ENCODE peak calls at places on chromosomes 12 and 14, in four cellular contexts. One of them, this sample, is unnamed.

GRCh38 chr12:128531153-128531552 is 264.2 kb downstream of the TMEM132C start:
- DNase-seq in iPS-NIHi11: no peak
- DNase-seq in activated T-cell treated with anti-CD3 and anti-CD28 coated beads for 1 hour: no peak
- DNase-seq in posterior vena cava: no peak
- DNase-seq in this sample: peak

GRCh38 chr12:66188584-66189475 is at the start of gene IRAK3:
- DNase-seq in iPS-NIHi11: peak
- DNase-seq in posterior vena cava: peak
- DNase-seq in activated T-cell treated with anti-CD3 and anti-CD28 coated beads for 1 hour: peak
- DNase-seq in this sample: peak

GRCh38 chr14:30874120-30874998 is at the start of gene COCH:
- DNase-seq in iPS-NIHi11: peak
- DNase-seq in posterior vena cava: no peak
- DNase-seq in activated T-cell treated with anti-CD3 and anti-CD28 coated beads for 1 hour: no peak
- DNase-seq in this sample: peak

GRCh38 chr14:100416081-100416480 is 92.9 kb downstream of the SLC25A47 start:
- DNase-seq in iPS-NIHi11: no peak
- DNase-seq in posterior vena cava: no peak
- DNase-seq in activated T-cell treated with anti-CD3 and anti-CD28 coated beads for 1 hour: no peak
- DNase-seq in this sample: no peak

GRCh38 chr12:71438670-71439361 is 782 bp upstream of the LGR5 start:
- DNase-seq in activated T-cell treated with anti-CD3 and anti-CD28 coated beads for 1 hour: no peak
- DNase-seq in iPS-NIHi11: peak
- DNase-seq in posterior vena cava: no peak
- DNase-seq in this sample: peak

GRCh38 chr14:97602438-97603117 is 805.4 kb downstream of the VRK1 start:
- DNase-seq in activated T-cell treated with anti-CD3 and anti-CD28 coated beads for 1 hour: peak
- DNase-seq in iPS-NIHi11: no peak
- DNase-seq in posterior vena cava: no peak
- DNase-seq in this sample: no peak

GRCh38 chr14:49464885-49465284 is 121.3 kb downstream of the RPS29 start:
- DNase-seq in iPS-NIHi11: peak
- DNase-seq in posterior vena cava: no peak
- DNase-seq in activated T-cell treated with anti-CD3 and anti-CD28 coated beads for 1 hour: no peak
- DNase-seq in this sample: peak

GRCh38 chr12:96098631-96099030 is 63.2 kb upstream of the LTA4H start:
- DNase-seq in iPS-NIHi11: no peak
- DNase-seq in posterior vena cava: no peak
- DNase-seq in activated T-cell treated with anti-CD3 and anti-CD28 coated beads for 1 hour: no peak
- DNase-seq in this sample: peak

GRCh38 chr12:121230538-121230907 is 20.6 kb downstream of the P2RX4 start:
- DNase-seq in posterior vena cava: no peak
- DNase-seq in activated T-cell treated with anti-CD3 and anti-CD28 coated beads for 1 hour: no peak
- DNase-seq in iPS-NIHi11: no peak
- DNase-seq in this sample: no peak

GRCh38 chr12:90945070-90945649 is 9.8 kb downstream of the CCER1 start:
- DNase-seq in iPS-NIHi11: no peak
- DNase-seq in activated T-cell treated with anti-CD3 and anti-CD28 coated beads for 1 hour: no peak
- DNase-seq in posterior vena cava: no peak
- DNase-seq in this sample: peak

GRCh38 chr14:78291958-78292357 is 121.8 kb downstream of the NRXN3 start:
- DNase-seq in activated T-cell treated with anti-CD3 and anti-CD28 coated beads for 1 hour: no peak
- DNase-seq in posterior vena cava: no peak
- DNase-seq in iPS-NIHi11: no peak
- DNase-seq in this sample: no peak

GRCh38 chr12:26266881-26267280 is 71.5 kb downstream of the SSPN start:
- DNase-seq in iPS-NIHi11: no peak
- DNase-seq in activated T-cell treated with anti-CD3 and anti-CD28 coated beads for 1 hour: no peak
- DNase-seq in posterior vena cava: no peak
- DNase-seq in this sample: no peak

GRCh38 chr14:89617142-89617460 is 200.1 kb upstream of the FOXN3 start:
- DNase-seq in activated T-cell treated with anti-CD3 and anti-CD28 coated beads for 1 hour: no peak
- DNase-seq in iPS-NIHi11: no peak
- DNase-seq in posterior vena cava: no peak
- DNase-seq in this sample: no peak

GRCh38 chr14:50822501-50823042 is 8.4 kb downstream of the NIN start:
- DNase-seq in posterior vena cava: no peak
- DNase-seq in iPS-NIHi11: no peak
- DNase-seq in activated T-cell treated with anti-CD3 and anti-CD28 coated beads for 1 hour: no peak
- DNase-seq in this sample: no peak

GRCh38 chr14:68822132-68822651 is 29.3 kb upstream of the ZFP36L1 start:
- DNase-seq in iPS-NIHi11: no peak
- DNase-seq in activated T-cell treated with anti-CD3 and anti-CD28 coated beads for 1 hour: no peak
- DNase-seq in posterior vena cava: no peak
- DNase-seq in this sample: no peak

GRCh38 chr12:106049105-106049504 is 89.6 kb downstream of the NUAK1 start:
- DNase-seq in posterior vena cava: no peak
- DNase-seq in iPS-NIHi11: no peak
- DNase-seq in activated T-cell treated with anti-CD3 and anti-CD28 coated beads for 1 hour: no peak
- DNase-seq in this sample: peak

GRCh38 chr12:99966429-99966828 is 18.3 kb downstream of the ANKS1B start:
- DNase-seq in iPS-NIHi11: no peak
- DNase-seq in posterior vena cava: no peak
- DNase-seq in activated T-cell treated with anti-CD3 and anti-CD28 coated beads for 1 hour: no peak
- DNase-seq in this sample: no peak